ENCODE peak calls at places on chromosomes 16 and 17, in seven cellular contexts. One of them, this sample, is unnamed.

GRCh38 chr17:65523411-65523810 is 38.0 kb downstream of the AXIN2 start:
- DNase-seq in left lung: no peak
- DNase-seq in A549: no peak
- DNase-seq in cardiac fibroblast: peak; percentile 30
- DNase-seq in tibial nerve: no peak
- DNase-seq in activated CD8-positive, alpha-beta memory T cell treated with anti-CD3 and anti-CD28 coated beads, Interleukin-2, amount 10 ng/mL, durations not matched to agents 7 days and 5 days: no peak
- DNase-seq in GM13977: no peak
- DNase-seq in this sample: no peak

GRCh38 chr17:6471531-6472465 is 27.5 kb downstream of the PIMREG start:
- DNase-seq in left lung: no peak
- DNase-seq in A549: peak; percentile 38
- DNase-seq in activated CD8-positive, alpha-beta memory T cell treated with anti-CD3 and anti-CD28 coated beads, Interleukin-2, amount 10 ng/mL, durations not matched to agents 7 days and 5 days: no peak
- DNase-seq in tibial nerve: no peak
- DNase-seq in GM13977: no peak
- DNase-seq in cardiac fibroblast: peak; percentile 67
- DNase-seq in this sample: no peak

GRCh38 chr17:66807182-66807581 is 27.7 kb upstream of the CACNG5 start:
- DNase-seq in activated CD8-positive, alpha-beta memory T cell treated with anti-CD3 and anti-CD28 coated beads, Interleukin-2, amount 10 ng/mL, durations not matched to agents 7 days and 5 days: no peak
- DNase-seq in A549: no peak
- DNase-seq in cardiac fibroblast: no peak
- DNase-seq in left lung: no peak
- DNase-seq in tibial nerve: no peak
- DNase-seq in GM13977: no peak
- DNase-seq in this sample: no peak

GRCh38 chr16:14366974-14367707 is 262.9 kb downstream of the PARN start:
- DNase-seq in left lung: no peak
- DNase-seq in activated CD8-positive, alpha-beta memory T cell treated with anti-CD3 and anti-CD28 coated beads, Interleukin-2, amount 10 ng/mL, durations not matched to agents 7 days and 5 days: no peak
- DNase-seq in GM13977: no peak
- DNase-seq in tibial nerve: no peak
- DNase-seq in A549: no peak
- DNase-seq in cardiac fibroblast: no peak
- DNase-seq in this sample: no peak

GRCh38 chr17:43579570-43580140 is 33.5 kb upstream of the ETV4 start:
- DNase-seq in GM13977: no peak
- DNase-seq in left lung: no peak
- DNase-seq in activated CD8-positive, alpha-beta memory T cell treated with anti-CD3 and anti-CD28 coated beads, Interleukin-2, amount 10 ng/mL, durations not matched to agents 7 days and 5 days: no peak
- DNase-seq in cardiac fibroblast: peak; percentile 91
- DNase-seq in A549: peak; percentile 70
- DNase-seq in tibial nerve: no peak
- DNase-seq in this sample: no peak

GRCh38 chr16:29868396-29868795 is 5.4 kb upstream of the CDIPT start:
- DNase-seq in GM13977: no peak
- DNase-seq in left lung: no peak
- DNase-seq in activated CD8-positive, alpha-beta memory T cell treated with anti-CD3 and anti-CD28 coated beads, Interleukin-2, amount 10 ng/mL, durations not matched to agents 7 days and 5 days: no peak
- DNase-seq in tibial nerve: no peak
- DNase-seq in A549: no peak
- DNase-seq in cardiac fibroblast: no peak
- DNase-seq in this sample: no peak

GRCh38 chr16:17510532-17510931 is 39.8 kb upstream of the XYLT1 start:
- DNase-seq in cardiac fibroblast: peak; percentile 10
- DNase-seq in tibial nerve: no peak
- DNase-seq in GM13977: no peak
- DNase-seq in activated CD8-positive, alpha-beta memory T cell treated with anti-CD3 and anti-CD28 coated beads, Interleukin-2, amount 10 ng/mL, durations not matched to agents 7 days and 5 days: no peak
- DNase-seq in left lung: no peak
- DNase-seq in A549: no peak
- DNase-seq in this sample: no peak

GRCh38 chr17:35774499-35774898 is 13.8 kb downstream of the C17orf50 start:
- DNase-seq in A549: no peak
- DNase-seq in left lung: peak; percentile 72
- DNase-seq in GM13977: no peak
- DNase-seq in activated CD8-positive, alpha-beta memory T cell treated with anti-CD3 and anti-CD28 coated beads, Interleukin-2, amount 10 ng/mL, durations not matched to agents 7 days and 5 days: no peak
- DNase-seq in tibial nerve: no peak
- DNase-seq in cardiac fibroblast: peak; percentile 32
- DNase-seq in this sample: no peak

GRCh38 chr16:370443-370842 is at the start of gene MRPL28:
- DNase-seq in left lung: peak; percentile 94
- DNase-seq in activated CD8-positive, alpha-beta memory T cell treated with anti-CD3 and anti-CD28 coated beads, Interleukin-2, amount 10 ng/mL, durations not matched to agents 7 days and 5 days: peak; percentile 97
- DNase-seq in tibial nerve: peak; percentile 92
- DNase-seq in GM13977: peak; percentile 99
- DNase-seq in A549: peak; percentile 94
- DNase-seq in cardiac fibroblast: peak; percentile 96
- DNase-seq in this sample: peak; percentile 92

GRCh38 chr17:75518201-75518600 is 1.9 kb downstream of the TSEN54 start:
- DNase-seq in activated CD8-positive, alpha-beta memory T cell treated with anti-CD3 and anti-CD28 coated beads, Interleukin-2, amount 10 ng/mL, durations not matched to agents 7 days and 5 days: peak; percentile 83
- DNase-seq in cardiac fibroblast: no peak
- DNase-seq in left lung: no peak
- DNase-seq in A549: no peak
- DNase-seq in GM13977: peak; percentile 77
- DNase-seq in tibial nerve: no peak
- DNase-seq in this sample: no peak

GRCh38 chr17:44865231-44865660 is 17.6 kb downstream of the HIGD1B start:
- DNase-seq in activated CD8-positive, alpha-beta memory T cell treated with anti-CD3 and anti-CD28 coated beads, Interleukin-2, amount 10 ng/mL, durations not matched to agents 7 days and 5 days: peak; percentile 77
- DNase-seq in A549: peak; percentile 82
- DNase-seq in tibial nerve: peak; percentile 31
- DNase-seq in cardiac fibroblast: peak; percentile 83
- DNase-seq in left lung: peak; percentile 43
- DNase-seq in GM13977: peak; percentile 77
- DNase-seq in this sample: peak; percentile 31

GRCh38 chr17:74514632-74515035 is 16.6 kb downstream of the CD300LB start:
- DNase-seq in tibial nerve: no peak
- DNase-seq in A549: no peak
- DNase-seq in cardiac fibroblast: no peak
- DNase-seq in left lung: no peak
- DNase-seq in activated CD8-positive, alpha-beta memory T cell treated with anti-CD3 and anti-CD28 coated beads, Interleukin-2, amount 10 ng/mL, durations not matched to agents 7 days and 5 days: no peak
- DNase-seq in GM13977: peak; percentile 5
- DNase-seq in this sample: no peak

GRCh38 chr16:78452030-78452429 is 352.6 kb downstream of the WWOX start:
- DNase-seq in cardiac fibroblast: no peak
- DNase-seq in left lung: no peak
- DNase-seq in tibial nerve: no peak
- DNase-seq in GM13977: no peak
- DNase-seq in activated CD8-positive, alpha-beta memory T cell treated with anti-CD3 and anti-CD28 coated beads, Interleukin-2, amount 10 ng/mL, durations not matched to agents 7 days and 5 days: no peak
- DNase-seq in A549: no peak
- DNase-seq in this sample: no peak

GRCh38 chr16:69105501-69106361 is at the start of gene HAS3:
- DNase-seq in A549: peak; percentile 84
- DNase-seq in left lung: peak; percentile 63
- DNase-seq in GM13977: peak; percentile 82
- DNase-seq in activated CD8-positive, alpha-beta memory T cell treated with anti-CD3 and anti-CD28 coated beads, Interleukin-2, amount 10 ng/mL, durations not matched to agents 7 days and 5 days: peak; percentile 59
- DNase-seq in tibial nerve: no peak
- DNase-seq in cardiac fibroblast: peak; percentile 67
- DNase-seq in this sample: no peak

GRCh38 chr17:39742856-39743436 is 5.2 kb downstream of the GRB7 start:
- DNase-seq in tibial nerve: no peak
- DNase-seq in left lung: no peak
- DNase-seq in cardiac fibroblast: no peak
- DNase-seq in activated CD8-positive, alpha-beta memory T cell treated with anti-CD3 and anti-CD28 coated beads, Interleukin-2, amount 10 ng/mL, durations not matched to agents 7 days and 5 days: no peak
- DNase-seq in GM13977: no peak
- DNase-seq in A549: no peak
- DNase-seq in this sample: no peak

GRCh38 chr17:47952181-47953021 is 5.3 kb downstream of the PRR15L start:
- DNase-seq in cardiac fibroblast: no peak
- DNase-seq in GM13977: no peak
- DNase-seq in left lung: peak; percentile 49
- DNase-seq in A549: no peak
- DNase-seq in activated CD8-positive, alpha-beta memory T cell treated with anti-CD3 and anti-CD28 coated beads, Interleukin-2, amount 10 ng/mL, durations not matched to agents 7 days and 5 days: no peak
- DNase-seq in tibial nerve: no peak
- DNase-seq in this sample: no peak

GRCh38 chr17:81840826-81841778 is 6.3 kb upstream of the PPP1R27 start:
- DNase-seq in left lung: no peak
- DNase-seq in GM13977: no peak
- DNase-seq in A549: no peak
- DNase-seq in activated CD8-positive, alpha-beta memory T cell treated with anti-CD3 and anti-CD28 coated beads, Interleukin-2, amount 10 ng/mL, durations not matched to agents 7 days and 5 days: no peak
- DNase-seq in cardiac fibroblast: no peak
- DNase-seq in tibial nerve: no peak
- DNase-seq in this sample: peak; percentile 93

GRCh38 chr17:34299918-34300600 is 14.5 kb downstream of the CCL11 start:
- DNase-seq in left lung: no peak
- DNase-seq in tibial nerve: no peak
- DNase-seq in A549: no peak
- DNase-seq in GM13977: no peak
- DNase-seq in activated CD8-positive, alpha-beta memory T cell treated with anti-CD3 and anti-CD28 coated beads, Interleukin-2, amount 10 ng/mL, durations not matched to agents 7 days and 5 days: no peak
- DNase-seq in cardiac fibroblast: peak; percentile 79
- DNase-seq in this sample: no peak

GRCh38 chr17:28540231-28540630 is 12.2 kb downstream of the UNC119 start:
- DNase-seq in GM13977: peak; percentile 13
- DNase-seq in cardiac fibroblast: no peak
- DNase-seq in A549: no peak
- DNase-seq in tibial nerve: no peak
- DNase-seq in activated CD8-positive, alpha-beta memory T cell treated with anti-CD3 and anti-CD28 coated beads, Interleukin-2, amount 10 ng/mL, durations not matched to agents 7 days and 5 days: no peak
- DNase-seq in left lung: no peak
- DNase-seq in this sample: no peak

GRCh38 chr16:8109510-8110369 is 480.6 kb downstream of the TMEM114 start:
- DNase-seq in GM13977: no peak
- DNase-seq in left lung: no peak
- DNase-seq in A549: peak; percentile 9
- DNase-seq in activated CD8-positive, alpha-beta memory T cell treated with anti-CD3 and anti-CD28 coated beads, Interleukin-2, amount 10 ng/mL, durations not matched to agents 7 days and 5 days: no peak
- DNase-seq in tibial nerve: no peak
- DNase-seq in cardiac fibroblast: no peak
- DNase-seq in this sample: no peak

GRCh38 chr16:24906199-24906808 is 60.5 kb downstream of the SLC5A11 start:
- DNase-seq in activated CD8-positive, alpha-beta memory T cell treated with anti-CD3 and anti-CD28 coated beads, Interleukin-2, amount 10 ng/mL, durations not matched to agents 7 days and 5 days: no peak
- DNase-seq in A549: peak; percentile 35
- DNase-seq in tibial nerve: no peak
- DNase-seq in left lung: no peak
- DNase-seq in GM13977: no peak
- DNase-seq in cardiac fibroblast: peak; percentile 54
- DNase-seq in this sample: no peak

GRCh38 chr16:47924950-47925349 is 230.8 kb downstream of the ABCC12 start:
- DNase-seq in left lung: no peak
- DNase-seq in A549: no peak
- DNase-seq in GM13977: no peak
- DNase-seq in tibial nerve: no peak
- DNase-seq in activated CD8-positive, alpha-beta memory T cell treated with anti-CD3 and anti-CD28 coated beads, Interleukin-2, amount 10 ng/mL, durations not matched to agents 7 days and 5 days: no peak
- DNase-seq in cardiac fibroblast: no peak
- DNase-seq in this sample: no peak

GRCh38 chr16:14193316-14193871 is 122.3 kb downstream of the MRTFB start:
- DNase-seq in left lung: no peak
- DNase-seq in GM13977: peak; percentile 57
- DNase-seq in A549: no peak
- DNase-seq in activated CD8-positive, alpha-beta memory T cell treated with anti-CD3 and anti-CD28 coated beads, Interleukin-2, amount 10 ng/mL, durations not matched to agents 7 days and 5 days: peak; percentile 53
- DNase-seq in tibial nerve: no peak
- DNase-seq in cardiac fibroblast: no peak
- DNase-seq in this sample: no peak

GRCh38 chr17:76968707-76969597 is 100.7 kb downstream of the MGAT5B start:
- DNase-seq in activated CD8-positive, alpha-beta memory T cell treated with anti-CD3 and anti-CD28 coated beads, Interleukin-2, amount 10 ng/mL, durations not matched to agents 7 days and 5 days: peak; percentile 71
- DNase-seq in cardiac fibroblast: no peak
- DNase-seq in tibial nerve: no peak
- DNase-seq in GM13977: peak; percentile 71
- DNase-seq in left lung: no peak
- DNase-seq in A549: no peak
- DNase-seq in this sample: no peak

GRCh38 chr16:69187387-69187890 is 475 bp downstream of the SNTB2 start:
- DNase-seq in cardiac fibroblast: no peak
- DNase-seq in GM13977: peak; percentile 66
- DNase-seq in activated CD8-positive, alpha-beta memory T cell treated with anti-CD3 and anti-CD28 coated beads, Interleukin-2, amount 10 ng/mL, durations not matched to agents 7 days and 5 days: peak; percentile 68
- DNase-seq in tibial nerve: peak; percentile 31
- DNase-seq in A549: peak; percentile 43
- DNase-seq in left lung: peak; percentile 57
- DNase-seq in this sample: peak; percentile 34

GRCh38 chr16:3295209-3295608 is 10.0 kb downstream of the TIGD7 start:
- DNase-seq in tibial nerve: no peak
- DNase-seq in cardiac fibroblast: no peak
- DNase-seq in A549: no peak
- DNase-seq in activated CD8-positive, alpha-beta memory T cell treated with anti-CD3 and anti-CD28 coated beads, Interleukin-2, amount 10 ng/mL, durations not matched to agents 7 days and 5 days: no peak
- DNase-seq in left lung: no peak
- DNase-seq in GM13977: no peak
- DNase-seq in this sample: no peak

GRCh38 chr16:28977703-28978641 is 3.4 kb downstream of the SPNS1 start:
- DNase-seq in GM13977: peak; percentile 60
- DNase-seq in A549: no peak
- DNase-seq in left lung: no peak
- DNase-seq in tibial nerve: no peak
- DNase-seq in activated CD8-positive, alpha-beta memory T cell treated with anti-CD3 and anti-CD28 coated beads, Interleukin-2, amount 10 ng/mL, durations not matched to agents 7 days and 5 days: no peak
- DNase-seq in cardiac fibroblast: no peak
- DNase-seq in this sample: no peak

GRCh38 chr16:88497561-88498420 is 44.7 kb downstream of the ZFPM1 start:
- DNase-seq in left lung: no peak
- DNase-seq in A549: no peak
- DNase-seq in tibial nerve: no peak
- DNase-seq in GM13977: no peak
- DNase-seq in activated CD8-positive, alpha-beta memory T cell treated with anti-CD3 and anti-CD28 coated beads, Interleukin-2, amount 10 ng/mL, durations not matched to agents 7 days and 5 days: no peak
- DNase-seq in cardiac fibroblast: no peak
- DNase-seq in this sample: no peak

GRCh38 chr17:46817151-46817900 is 1.2 kb downstream of the WNT3 start:
- DNase-seq in left lung: no peak
- DNase-seq in GM13977: no peak
- DNase-seq in tibial nerve: no peak
- DNase-seq in activated CD8-positive, alpha-beta memory T cell treated with anti-CD3 and anti-CD28 coated beads, Interleukin-2, amount 10 ng/mL, durations not matched to agents 7 days and 5 days: no peak
- DNase-seq in A549: no peak
- DNase-seq in cardiac fibroblast: no peak
- DNase-seq in this sample: no peak

GRCh38 chr17:79910985-79911361 is 71.7 kb upstream of the CBX4 start:
- DNase-seq in left lung: no peak
- DNase-seq in cardiac fibroblast: no peak
- DNase-seq in GM13977: no peak
- DNase-seq in A549: no peak
- DNase-seq in tibial nerve: no peak
- DNase-seq in activated CD8-positive, alpha-beta memory T cell treated with anti-CD3 and anti-CD28 coated beads, Interleukin-2, amount 10 ng/mL, durations not matched to agents 7 days and 5 days: no peak
- DNase-seq in this sample: no peak

GRCh38 chr16:3472878-3473595 is 22.3 kb downstream of the C16orf90 start:
- DNase-seq in GM13977: no peak
- DNase-seq in left lung: no peak
- DNase-seq in A549: no peak
- DNase-seq in tibial nerve: no peak
- DNase-seq in activated CD8-positive, alpha-beta memory T cell treated with anti-CD3 and anti-CD28 coated beads, Interleukin-2, amount 10 ng/mL, durations not matched to agents 7 days and 5 days: peak; percentile 53
- DNase-seq in cardiac fibroblast: peak; percentile 75
- DNase-seq in this sample: no peak

GRCh38 chr16:1494129-1494640 is 1.0 kb downstream of the TELO2 start:
- DNase-seq in tibial nerve: no peak
- DNase-seq in activated CD8-positive, alpha-beta memory T cell treated with anti-CD3 and anti-CD28 coated beads, Interleukin-2, amount 10 ng/mL, durations not matched to agents 7 days and 5 days: no peak
- DNase-seq in cardiac fibroblast: peak; percentile 85
- DNase-seq in left lung: no peak
- DNase-seq in GM13977: no peak
- DNase-seq in A549: peak; percentile 77
- DNase-seq in this sample: peak; percentile 74